ENCODE peak calls at places on chromosomes 7 and 10, in eight cellular contexts. One of them, this sample, is unnamed.

GRCh38 chr7:36600869-36601530 is 123.3 kb downstream of the AOAH start:
- DNase-seq in stromal cell of bone marrow: peak
- DNase-seq in fibroblast of the aortic adventitia: peak
- DNase-seq in foreskin fibroblast: peak
- DNase-seq in SW480: no peak
- DNase-seq in CD8-positive, alpha-beta T cell: no peak
- DNase-seq in GDM1: no peak
- DNase-seq in IMR-90: peak
- DNase-seq in this sample: peak

GRCh38 chr10:60096761-60097513 is 190.6 kb upstream of the CCDC6 start:
- DNase-seq in stromal cell of bone marrow: no peak
- DNase-seq in SW480: no peak
- DNase-seq in fibroblast of the aortic adventitia: no peak
- DNase-seq in CD8-positive, alpha-beta T cell: no peak
- DNase-seq in IMR-90: no peak
- DNase-seq in GDM1: no peak
- DNase-seq in foreskin fibroblast: no peak
- DNase-seq in this sample: no peak

GRCh38 chr7:133529861-133530260 is 277.0 kb downstream of the EXOC4 start:
- DNase-seq in CD8-positive, alpha-beta T cell: no peak
- DNase-seq in IMR-90: no peak
- DNase-seq in SW480: no peak
- DNase-seq in foreskin fibroblast: peak
- DNase-seq in fibroblast of the aortic adventitia: no peak
- DNase-seq in stromal cell of bone marrow: no peak
- DNase-seq in GDM1: no peak
- DNase-seq in this sample: no peak

GRCh38 chr10:117186832-117187615 is 10.3 kb upstream of the KCNK18 start:
- DNase-seq in stromal cell of bone marrow: no peak
- DNase-seq in SW480: peak
- DNase-seq in foreskin fibroblast: peak
- DNase-seq in IMR-90: peak
- DNase-seq in fibroblast of the aortic adventitia: no peak
- DNase-seq in CD8-positive, alpha-beta T cell: no peak
- DNase-seq in GDM1: no peak
- DNase-seq in this sample: peak

GRCh38 chr10:75234017-75234682 is 1.6 kb downstream of the COMTD1 start:
- DNase-seq in GDM1: peak
- DNase-seq in CD8-positive, alpha-beta T cell: peak
- DNase-seq in foreskin fibroblast: peak
- DNase-seq in SW480: peak
- DNase-seq in IMR-90: peak
- DNase-seq in stromal cell of bone marrow: peak
- DNase-seq in fibroblast of the aortic adventitia: peak
- DNase-seq in this sample: peak

GRCh38 chr10:103078676-103079075 is 114.4 kb downstream of the NT5C2 start:
- DNase-seq in foreskin fibroblast: no peak
- DNase-seq in IMR-90: no peak
- DNase-seq in stromal cell of bone marrow: no peak
- DNase-seq in CD8-positive, alpha-beta T cell: no peak
- DNase-seq in SW480: no peak
- DNase-seq in fibroblast of the aortic adventitia: no peak
- DNase-seq in GDM1: no peak
- DNase-seq in this sample: no peak

GRCh38 chr10:92970301-92971070 is 90.1 kb upstream of the CYP26C1 start:
- DNase-seq in IMR-90: peak
- DNase-seq in GDM1: no peak
- DNase-seq in foreskin fibroblast: peak
- DNase-seq in fibroblast of the aortic adventitia: no peak
- DNase-seq in stromal cell of bone marrow: no peak
- DNase-seq in SW480: no peak
- DNase-seq in CD8-positive, alpha-beta T cell: no peak
- DNase-seq in this sample: no peak

GRCh38 chr10:132678436-132679216 is 107.3 kb downstream of the NKX6-2 start:
- DNase-seq in foreskin fibroblast: no peak
- DNase-seq in stromal cell of bone marrow: no peak
- DNase-seq in IMR-90: no peak
- DNase-seq in fibroblast of the aortic adventitia: no peak
- DNase-seq in SW480: no peak
- DNase-seq in GDM1: no peak
- DNase-seq in CD8-positive, alpha-beta T cell: no peak
- DNase-seq in this sample: no peak

GRCh38 chr7:38550881-38551280 is 80.3 kb downstream of the AMPH start:
- DNase-seq in SW480: no peak
- DNase-seq in GDM1: no peak
- DNase-seq in fibroblast of the aortic adventitia: no peak
- DNase-seq in IMR-90: no peak
- DNase-seq in stromal cell of bone marrow: no peak
- DNase-seq in foreskin fibroblast: no peak
- DNase-seq in CD8-positive, alpha-beta T cell: no peak
- DNase-seq in this sample: no peak

GRCh38 chr7:30894866-30895408 is 16.7 kb upstream of the AQP1 start:
- DNase-seq in stromal cell of bone marrow: no peak
- DNase-seq in fibroblast of the aortic adventitia: no peak
- DNase-seq in GDM1: no peak
- DNase-seq in CD8-positive, alpha-beta T cell: no peak
- DNase-seq in IMR-90: no peak
- DNase-seq in SW480: no peak
- DNase-seq in foreskin fibroblast: peak
- DNase-seq in this sample: no peak

GRCh38 chr7:98867271-98867701 is 2.5 kb downstream of the TMEM130 start:
- DNase-seq in fibroblast of the aortic adventitia: peak
- DNase-seq in IMR-90: peak
- DNase-seq in CD8-positive, alpha-beta T cell: no peak
- DNase-seq in stromal cell of bone marrow: no peak
- DNase-seq in SW480: no peak
- DNase-seq in foreskin fibroblast: peak
- DNase-seq in GDM1: no peak
- DNase-seq in this sample: no peak

GRCh38 chr7:44194069-44194468 is 4.8 kb upstream of the GCK start:
- DNase-seq in stromal cell of bone marrow: peak
- DNase-seq in foreskin fibroblast: peak
- DNase-seq in CD8-positive, alpha-beta T cell: no peak
- DNase-seq in IMR-90: peak
- DNase-seq in GDM1: no peak
- DNase-seq in SW480: peak
- DNase-seq in fibroblast of the aortic adventitia: peak
- DNase-seq in this sample: no peak

GRCh38 chr7:77940647-77941046 is 142.1 kb downstream of the PHTF2 start:
- DNase-seq in SW480: peak
- DNase-seq in CD8-positive, alpha-beta T cell: no peak
- DNase-seq in IMR-90: peak
- DNase-seq in fibroblast of the aortic adventitia: peak
- DNase-seq in foreskin fibroblast: peak
- DNase-seq in GDM1: no peak
- DNase-seq in stromal cell of bone marrow: peak
- DNase-seq in this sample: peak

GRCh38 chr10:97921581-97922377 is 72.1 kb downstream of the GOLGA7B start:
- DNase-seq in foreskin fibroblast: peak
- DNase-seq in CD8-positive, alpha-beta T cell: no peak
- DNase-seq in SW480: peak
- DNase-seq in IMR-90: peak
- DNase-seq in stromal cell of bone marrow: no peak
- DNase-seq in GDM1: no peak
- DNase-seq in fibroblast of the aortic adventitia: peak
- DNase-seq in this sample: no peak

GRCh38 chr7:116713918-116714317 is 41.9 kb downstream of the MET start:
- DNase-seq in SW480: no peak
- DNase-seq in IMR-90: peak
- DNase-seq in stromal cell of bone marrow: peak
- DNase-seq in fibroblast of the aortic adventitia: peak
- DNase-seq in GDM1: no peak
- DNase-seq in foreskin fibroblast: peak
- DNase-seq in CD8-positive, alpha-beta T cell: no peak
- DNase-seq in this sample: no peak

GRCh38 chr7:43769791-43770465 is 11.4 kb downstream of the BLVRA start:
- DNase-seq in fibroblast of the aortic adventitia: no peak
- DNase-seq in IMR-90: no peak
- DNase-seq in stromal cell of bone marrow: no peak
- DNase-seq in CD8-positive, alpha-beta T cell: no peak
- DNase-seq in SW480: no peak
- DNase-seq in GDM1: no peak
- DNase-seq in foreskin fibroblast: no peak
- DNase-seq in this sample: no peak

GRCh38 chr7:78510580-78511188 is 712.1 kb downstream of the PHTF2 start:
- DNase-seq in IMR-90: peak
- DNase-seq in GDM1: no peak
- DNase-seq in foreskin fibroblast: peak
- DNase-seq in fibroblast of the aortic adventitia: peak
- DNase-seq in CD8-positive, alpha-beta T cell: no peak
- DNase-seq in SW480: peak
- DNase-seq in stromal cell of bone marrow: peak
- DNase-seq in this sample: peak

GRCh38 chr7:95577137-95577536 is 19.2 kb downstream of the PDK4 start:
- DNase-seq in fibroblast of the aortic adventitia: no peak
- DNase-seq in foreskin fibroblast: no peak
- DNase-seq in GDM1: no peak
- DNase-seq in stromal cell of bone marrow: no peak
- DNase-seq in CD8-positive, alpha-beta T cell: no peak
- DNase-seq in IMR-90: no peak
- DNase-seq in SW480: no peak
- DNase-seq in this sample: peak

GRCh38 chr7:24108906-24109376 is 175.0 kb upstream of the NPY start:
- DNase-seq in GDM1: no peak
- DNase-seq in stromal cell of bone marrow: no peak
- DNase-seq in fibroblast of the aortic adventitia: no peak
- DNase-seq in CD8-positive, alpha-beta T cell: no peak
- DNase-seq in foreskin fibroblast: no peak
- DNase-seq in IMR-90: no peak
- DNase-seq in SW480: peak
- DNase-seq in this sample: no peak

GRCh38 chr10:103691723-103692380 is 163.5 kb downstream of the SH3PXD2A start:
- DNase-seq in IMR-90: peak
- DNase-seq in stromal cell of bone marrow: no peak
- DNase-seq in CD8-positive, alpha-beta T cell: no peak
- DNase-seq in GDM1: no peak
- DNase-seq in foreskin fibroblast: no peak
- DNase-seq in SW480: no peak
- DNase-seq in fibroblast of the aortic adventitia: no peak
- DNase-seq in this sample: no peak

GRCh38 chr7:69598487-69599148 is 343 bp downstream of the AUTS2 start:
- DNase-seq in stromal cell of bone marrow: no peak
- DNase-seq in fibroblast of the aortic adventitia: no peak
- DNase-seq in SW480: peak
- DNase-seq in CD8-positive, alpha-beta T cell: no peak
- DNase-seq in IMR-90: no peak
- DNase-seq in GDM1: no peak
- DNase-seq in foreskin fibroblast: no peak
- DNase-seq in this sample: no peak

GRCh38 chr10:27745719-27746363 is at the start of gene MKX:
- DNase-seq in SW480: no peak
- DNase-seq in GDM1: no peak
- DNase-seq in IMR-90: peak
- DNase-seq in fibroblast of the aortic adventitia: no peak
- DNase-seq in foreskin fibroblast: peak
- DNase-seq in CD8-positive, alpha-beta T cell: no peak
- DNase-seq in stromal cell of bone marrow: no peak
- DNase-seq in this sample: no peak

GRCh38 chr7:17781491-17782215 is 158.6 kb downstream of the SNX13 start:
- DNase-seq in foreskin fibroblast: no peak
- DNase-seq in CD8-positive, alpha-beta T cell: no peak
- DNase-seq in fibroblast of the aortic adventitia: peak
- DNase-seq in stromal cell of bone marrow: no peak
- DNase-seq in GDM1: no peak
- DNase-seq in IMR-90: peak
- DNase-seq in SW480: peak
- DNase-seq in this sample: peak

GRCh38 chr7:17530741-17531417 is 232.4 kb downstream of the AHR start:
- DNase-seq in SW480: peak
- DNase-seq in CD8-positive, alpha-beta T cell: no peak
- DNase-seq in stromal cell of bone marrow: no peak
- DNase-seq in foreskin fibroblast: peak
- DNase-seq in IMR-90: peak
- DNase-seq in fibroblast of the aortic adventitia: peak
- DNase-seq in GDM1: peak
- DNase-seq in this sample: peak

GRCh38 chr10:28387141-28387540 is 84.3 kb upstream of the MPP7 start:
- DNase-seq in fibroblast of the aortic adventitia: no peak
- DNase-seq in stromal cell of bone marrow: no peak
- DNase-seq in CD8-positive, alpha-beta T cell: no peak
- DNase-seq in SW480: no peak
- DNase-seq in GDM1: no peak
- DNase-seq in IMR-90: no peak
- DNase-seq in foreskin fibroblast: no peak
- DNase-seq in this sample: no peak

GRCh38 chr7:97187067-97187466 is 69.6 kb downstream of the SDHAF3 start:
- DNase-seq in SW480: no peak
- DNase-seq in fibroblast of the aortic adventitia: peak
- DNase-seq in stromal cell of bone marrow: peak
- DNase-seq in CD8-positive, alpha-beta T cell: no peak
- DNase-seq in IMR-90: peak
- DNase-seq in foreskin fibroblast: peak
- DNase-seq in GDM1: no peak
- DNase-seq in this sample: peak

This sample was measured in ACHN.